ENCODE peak calls at places on chromosomes 5 and 9, in six cellular contexts. S, H, T, O, J and G are unnamed samples.

GRCh38 chr5:147530801-147531389 is 21.0 kb upstream of the DPYSL3 start:
- DNase-seq in S (no peak), H (no peak), T (no peak), O (peak), J (no peak), G (no peak)

GRCh38 chr5:2981035-2981434 is 229.6 kb upstream of the IRX2 start:
- DNase-seq in S (no peak), H (no peak), T (no peak), O (no peak), J (no peak), G (no peak)

GRCh38 chr9:89732295-89732951 is 127.6 kb downstream of the GADD45G start:
- DNase-seq in S (peak), H (no peak), T (no peak), O (no peak), J (no peak), G (no peak)

GRCh38 chr5:142800776-142801494 is 30.8 kb downstream of the ARHGAP26 start:
- DNase-seq in S (no peak), H (no peak), T (no peak), O (no peak), J (no peak), G (no peak)

GRCh38 chr9:36327903-36328302 is 69.7 kb upstream of the GNE start:
- DNase-seq in S (no peak), H (no peak), T (no peak), O (no peak), J (no peak), G (no peak)

GRCh38 chr5:175706499-175706898 is 48.6 kb downstream of the HRH2 start:
- DNase-seq in S (no peak), H (no peak), T (no peak), O (no peak), J (no peak), G (no peak)

GRCh38 chr5:125467222-125467621 is 720.8 kb upstream of the ZNF608 start:
- DNase-seq in S (no peak), H (no peak), T (no peak), O (no peak), J (no peak), G (no peak)

GRCh38 chr5:175479125-175479881 is 943 bp downstream of the SFXN1 start:
- DNase-seq in S (peak), H (no peak), T (no peak), O (no peak), J (no peak), G (no peak)

GRCh38 chr5:88672644-88673493 is 210.1 kb downstream of the MEF2C start:
- DNase-seq in S (no peak), H (no peak), T (no peak), O (peak), J (no peak), G (no peak)

GRCh38 chr5:68409259-68409658 is 193.7 kb downstream of the PIK3R1 start:
- DNase-seq in S (no peak), H (no peak), T (no peak), O (no peak), J (no peak), G (no peak)

GRCh38 chr5:54758038-54758437 is 227.4 kb downstream of the ESM1 start:
- DNase-seq in S (no peak), H (no peak), T (no peak), O (no peak), J (no peak), G (no peak)

GRCh38 chr5:20524956-20525529 is 537.0 kb upstream of the CDH18 start:
- DNase-seq in S (no peak), H (no peak), T (no peak), O (no peak), J (no peak), G (no peak)